ENCODE peak calls at places on chromosomes 1 and 21, in seven cellular contexts. Y is astrocyte of the spinal cord, R is mucosa of descending colon, S is lower leg skin, M is psoas muscle, C is cardiac muscle cell, E is transverse colon. O is an unnamed sample.
A peak's percentile ranks its signal among the peaks of the same experiment; 100 is the strongest.

GRCh38 chr1:208232639-208233038 is 11.5 kb downstream of the PLXNA2 start:
- DNase-seq in M (no peak), Y (no peak), S (no peak), R (no peak), C (no peak), E (no peak), O (no peak)

GRCh38 chr1:157092831-157093230 is 6.8 kb downstream of the ETV3L start:
- DNase-seq in M (peak; percentile 45), R (no peak), S (no peak), E (no peak), Y (no peak), C (peak; percentile 91), O (no peak)

GRCh38 chr1:67191668-67192520 is 25.6 kb downstream of the IL23R start:
- DNase-seq in M (no peak), S (no peak), C (peak; percentile 52), E (no peak), Y (no peak), R (no peak), O (no peak)

GRCh38 chr1:64516803-64517568 is 47.1 kb downstream of the CACHD1 start:
- DNase-seq in M (no peak), R (no peak), C (no peak), S (no peak), Y (peak; percentile 46), E (no peak), O (no peak)

GRCh38 chr1:202106340-202107284 is 16.1 kb upstream of the GPR37L1 start:
- DNase-seq in E (peak; percentile 91), M (no peak), S (no peak), C (no peak), R (peak; percentile 87), Y (no peak), O (no peak)

GRCh38 chr1:206935491-206936067 is 10.7 kb downstream of the PIGR start:
- DNase-seq in M (no peak), R (peak; percentile 60), C (peak; percentile 68), E (peak; percentile 61), Y (no peak), S (no peak), O (no peak)

GRCh38 chr21:43273016-43273707 is 104.4 kb downstream of the CRYAA start:
- DNase-seq in E (no peak), M (peak; percentile 9), R (no peak), Y (no peak), C (no peak), S (no peak), O (no peak)

GRCh38 chr1:191831572-191831971 is 326.7 kb upstream of the RGS18 start:
- DNase-seq in S (no peak), E (no peak), M (no peak), R (no peak), Y (peak; percentile 2), C (no peak), O (no peak)

GRCh38 chr1:156821801-156822200 is 5.2 kb upstream of the SH2D2A start:
- DNase-seq in S (no peak), C (peak; percentile 74), Y (peak; percentile 20), E (no peak), M (no peak), R (no peak), O (no peak)

GRCh38 chr1:185534806-185535205 is 199.4 kb upstream of the HMCN1 start:
- DNase-seq in Y (no peak), C (peak; percentile 8), S (no peak), R (no peak), E (no peak), M (no peak), O (no peak)

GRCh38 chr1:87684194-87684593 is 355.5 kb downstream of the LMO4 start:
- DNase-seq in E (peak; percentile 16), C (peak; percentile 58), M (no peak), R (peak; percentile 27), S (no peak), Y (peak; percentile 63), O (no peak)

GRCh38 chr1:196933531-196934189 is 9.9 kb upstream of the CFHR2 start:
- DNase-seq in C (no peak), M (no peak), R (no peak), S (no peak), E (no peak), Y (no peak), O (no peak)

GRCh38 chr1:57874426-57874825 is 450.6 kb upstream of the DAB1 start:
- DNase-seq in Y (peak; percentile 26), E (no peak), R (no peak), M (no peak), S (no peak), C (no peak), O (no peak)

GRCh38 chr1:23634840-23635642 is 56.6 kb upstream of the RPL11 start:
- DNase-seq in R (peak; percentile 72), E (peak; percentile 69), C (peak; percentile 84), S (no peak), M (peak; percentile 60), Y (peak; percentile 81), O (peak; percentile 85)

GRCh38 chr1:14067686-14068085 is 367.7 kb downstream of the PRDM2 start:
- DNase-seq in S (no peak), R (no peak), Y (no peak), M (no peak), E (no peak), C (no peak), O (no peak)

GRCh38 chr21:31293986-31294385 is 50.1 kb downstream of the TIAM1 start:
- DNase-seq in R (no peak), S (no peak), C (peak; percentile 92), E (no peak), Y (peak; percentile 90), M (no peak), O (no peak)

GRCh38 chr1:88985033-88985432 is 7.4 kb downstream of the KYAT3 start:
- DNase-seq in E (no peak), Y (peak; percentile 85), R (peak; percentile 21), M (no peak), S (no peak), C (peak; percentile 96), O (no peak)

GRCh38 chr1:153697191-153697872 is 18.8 kb downstream of the NPR1 start:
- DNase-seq in S (no peak), C (peak; percentile 97), Y (no peak), R (no peak), E (no peak), M (peak; percentile 73), O (peak; percentile 82)

GRCh38 chr1:209646558-209646957 is 5.7 kb downstream of the LAMB3 start:
- DNase-seq in M (no peak), C (peak; percentile 49), Y (peak; percentile 58), R (no peak), S (no peak), E (no peak), O (no peak)

GRCh38 chr1:225664762-225665161 is 11.8 kb upstream of the ENAH start:
- DNase-seq in E (no peak), Y (no peak), C (no peak), R (no peak), M (no peak), S (no peak), O (no peak)

GRCh38 chr1:184882649-184883303 is 91.5 kb downstream of the NIBAN1 start:
- DNase-seq in M (no peak), R (no peak), E (peak; percentile 23), C (no peak), S (no peak), Y (no peak), O (no peak)

GRCh38 chr1:212167098-212167497 is 118.1 kb upstream of the PPP2R5A start:
- DNase-seq in C (peak; percentile 66), M (peak; percentile 41), S (no peak), Y (peak; percentile 20), E (no peak), R (no peak), O (no peak)

GRCh38 chr1:205424881-205425635 is 3.2 kb upstream of the LEMD1 start:
- DNase-seq in Y (no peak), E (no peak), R (no peak), C (no peak), S (peak; percentile 39), M (no peak), O (no peak)

GRCh38 chr1:205421728-205422127 is at the start of gene LEMD1:
- DNase-seq in R (no peak), Y (no peak), S (no peak), C (no peak), M (no peak), E (no peak), O (no peak)

GRCh38 chr1:205423814-205424399 is 2.1 kb upstream of the LEMD1 start:
- DNase-seq in E (no peak), Y (no peak), M (no peak), C (no peak), S (no peak), R (no peak), O (no peak)

GRCh38 chr1:205420938-205421337 is 918 bp downstream of the LEMD1 start:
- DNase-seq in R (no peak), M (no peak), S (no peak), C (no peak), Y (no peak), E (no peak), O (no peak)

DNA sequence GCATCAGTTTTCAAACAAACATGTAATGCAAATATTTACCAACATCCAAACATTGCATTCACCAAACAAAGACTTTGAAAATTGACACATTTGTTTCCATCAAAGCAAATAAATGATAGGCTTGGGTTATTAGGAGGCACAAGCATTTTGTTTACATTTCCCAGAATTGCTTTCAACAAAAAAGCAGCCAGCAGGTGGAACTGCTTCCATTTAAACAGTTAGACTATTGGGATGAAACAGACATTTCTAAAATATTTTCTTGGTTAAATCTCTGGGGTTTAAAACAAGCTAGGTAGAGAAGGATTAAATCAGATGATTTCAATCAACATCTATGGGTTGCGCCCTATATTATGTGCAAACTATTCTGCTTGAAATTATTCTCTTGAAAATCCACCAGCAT is 1.4 kb upstream of the LEMD1 start:
- DNase-seq in C (no peak), S (no peak), E (no peak), M (no peak), Y (no peak), R (no peak), O (no peak)
- TF ChIP-seq CTCF in C (no peak), S (no peak), E (no peak), M (no peak), Y (no peak), R (no peak), O (no peak)

GRCh38 chr1:53195211-53195909 is 1.3 kb upstream of the CPT2 start:
- DNase-seq in E (no peak), Y (no peak), M (no peak), C (no peak), S (no peak), R (no peak), O (no peak)
- H3K4me3 ChIP-seq in E (no peak overlapping the region), Y (no peak overlapping the region), M (no peak overlapping the region), C (no peak overlapping the region), S (no peak overlapping the region), R (no peak overlapping the region), O (no peak overlapping the region)

GRCh38 chr1:231853588-231854207 is 227.1 kb downstream of the DISC1 start:
- DNase-seq in S (no peak), M (no peak), E (no peak), R (no peak), C (no peak), Y (no peak), O (no peak)
- TF ChIP-seq CTCF in S (no peak), M (no peak), E (no peak), R (no peak), C (no peak), Y (no peak), O (no peak)

DNA sequence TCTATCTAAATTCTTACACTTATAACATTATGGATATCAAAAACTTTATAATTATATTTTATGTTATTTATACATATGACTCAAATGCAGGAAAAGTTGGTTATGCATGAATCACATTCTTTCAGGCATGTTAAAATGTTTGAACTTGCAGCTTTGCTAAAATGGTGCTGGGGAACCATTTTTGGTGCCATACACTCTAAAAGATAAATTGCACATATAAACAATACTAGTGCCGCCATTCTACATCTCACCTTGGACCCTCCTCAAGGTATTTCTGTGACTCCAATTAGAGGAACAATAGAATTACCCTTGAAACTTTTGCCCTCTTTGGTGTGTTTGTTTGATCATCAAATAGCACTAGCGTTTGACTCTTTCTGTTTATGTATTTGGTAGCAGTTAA is 980 bp downstream of the PRKACB start:
- DNase-seq in S (no peak), E (peak; percentile 18), C (no peak), Y (no peak), R (peak; percentile 57), M (no peak), O (no peak)
- H3K4me3 ChIP-seq in S (no peak overlapping the region), E (peak overlapping the region; percentile 45), C (no peak overlapping the region), Y (no peak overlapping the region), R (no peak overlapping the region), M (peak overlapping the region; percentile 26), O (no peak overlapping the region)

O was measured in right atrium auricular region.